ENCODE peak calls at places on chromosomes 2 and 18, in seven cellular contexts. J is Calu3, Q is fibroblast of lung, M is RWPE1, P is WERI-Rb-1, L is nephron progenitor cell, F is astrocyte. G is an unnamed sample.

GRCh38 chr2:69939722-69940121 is 21.7 kb downstream of the ASPRV1 start:
- DNase-seq in J (no peak), Q (no peak), M (no peak), P (no peak), L (no peak), F (no peak), G (no peak)

GRCh38 chr2:8148260-8148880 is 533.5 kb upstream of the ID2 start:
- DNase-seq in J (peak), Q (peak), M (no peak), P (no peak), L (no peak), F (peak), G (peak)

GRCh38 chr2:217086038-217086522 is 226.2 kb upstream of the TNP1 start:
- DNase-seq in J (no peak), Q (peak), M (no peak), P (no peak), L (no peak), F (peak), G (peak)

GRCh38 chr18:63677490-63678225 is 16.0 kb upstream of the SERPINB3 start:
- DNase-seq in J (no peak), Q (no peak), M (peak), P (no peak), L (no peak), F (no peak), G (no peak)

GRCh38 chr2:197145471-197146056 is 165.0 kb downstream of the ANKRD44 start:
- DNase-seq in J (no peak), Q (no peak), M (no peak), P (no peak), L (no peak), F (no peak), G (no peak)

GRCh38 chr2:96116424-96116878 is at the start of gene ADRA2B:
- DNase-seq in J (peak), Q (peak), M (peak), P (peak), L (peak), F (no peak), G (no peak)

GRCh38 chr2:178109813-178110212 is 2.4 kb upstream of the RBM45 start:
- DNase-seq in J (no peak), Q (peak), M (peak), P (no peak), L (no peak), F (peak), G (peak)

GRCh38 chr2:10570076-10570475 is 119.7 kb downstream of the NOL10 start:
- DNase-seq in J (no peak), Q (no peak), M (no peak), P (no peak), L (no peak), F (no peak), G (no peak)

GRCh38 chr18:25985999-25986398 is 104.4 kb downstream of the SS18 start:
- DNase-seq in J (no peak), Q (no peak), M (no peak), P (no peak), L (no peak), F (no peak), G (no peak)

GRCh38 chr2:157856157-157856455 is 20.0 kb downstream of the ACVR1 start:
- DNase-seq in J (no peak), Q (no peak), M (no peak), P (no peak), L (no peak), F (no peak), G (peak)

DNA sequence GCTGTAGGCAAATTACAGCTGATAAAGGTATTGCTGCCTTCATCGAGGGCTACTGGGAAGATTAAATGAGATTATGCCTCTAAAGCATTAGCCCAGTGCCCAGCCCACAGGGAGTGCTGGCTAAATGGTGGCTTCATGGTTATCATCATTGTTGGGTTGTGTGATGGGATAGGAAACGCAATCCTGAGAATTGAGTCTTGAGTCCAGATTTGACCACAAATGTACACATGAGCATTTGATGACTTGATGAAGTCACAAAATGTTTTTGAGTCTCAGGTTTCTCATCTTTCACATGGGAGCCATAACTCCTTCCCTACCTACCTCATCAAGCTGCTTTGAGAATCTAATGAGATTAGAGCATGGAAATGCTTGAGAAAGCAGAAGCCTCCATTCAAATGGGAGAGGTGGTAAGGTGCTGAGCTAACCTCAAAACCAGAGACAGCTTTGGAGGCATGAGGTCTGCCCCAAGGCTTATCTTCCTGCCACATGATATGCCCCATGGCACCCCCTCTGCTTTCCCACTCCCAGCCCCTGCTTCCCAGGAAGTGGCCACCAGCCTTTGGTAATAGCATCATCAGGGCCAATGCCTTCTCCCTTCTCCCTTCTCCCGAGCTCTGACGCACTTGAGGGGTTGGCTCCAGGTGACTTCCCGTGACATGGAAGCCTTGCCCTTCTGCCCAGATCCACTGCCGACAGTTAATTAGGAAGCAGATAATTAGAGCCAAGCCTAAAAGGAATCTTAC is 149.4 kb upstream of the EPAS1 start:
- DNase-seq in J (no peak), Q (no peak), M (no peak), P (no peak), L (no peak), F (no peak), G (no peak)
- TF ChIP-seq CTCF in J (no peak), Q (no peak), M (no peak), P (no peak), L (no peak), F (no peak), G (no peak)

DNA sequence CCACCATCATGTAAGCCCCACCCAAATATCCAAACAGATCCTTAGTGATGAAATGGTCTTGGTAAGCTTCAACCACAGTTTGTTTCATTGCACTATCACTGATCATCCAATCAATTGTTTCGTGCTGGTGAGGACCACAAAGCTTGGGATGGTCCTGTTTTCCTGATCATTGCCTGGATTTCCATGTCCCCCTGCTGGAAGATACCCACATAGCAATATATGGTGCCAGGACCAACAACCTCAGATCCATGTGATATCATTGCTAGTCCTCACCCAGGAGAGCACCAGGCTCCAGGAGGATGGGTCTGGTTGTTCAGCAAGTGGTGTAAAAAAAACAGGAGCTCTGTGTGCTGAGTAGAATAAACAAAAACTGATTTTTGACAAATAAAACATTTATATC is 206.5 kb upstream of the SH3BP4 start:
- DNase-seq in J (no peak), Q (no peak), M (no peak), P (peak), L (no peak), F (no peak), G (no peak)
- TF ChIP-seq CTCF in J (peak), Q (peak), M (no peak), P (peak), L (no peak), F (no peak), G (peak)

GRCh38 chr2:164840930-164841718 is 499 bp downstream of the COBLL1 start:
- DNase-seq in J (peak), Q (peak), M (peak), P (peak), L (peak), F (peak), G (peak)
- TF ChIP-seq CTCF in J (no peak), Q (no peak), M (no peak), P (peak), L (no peak), F (no peak), G (no peak)

DNA sequence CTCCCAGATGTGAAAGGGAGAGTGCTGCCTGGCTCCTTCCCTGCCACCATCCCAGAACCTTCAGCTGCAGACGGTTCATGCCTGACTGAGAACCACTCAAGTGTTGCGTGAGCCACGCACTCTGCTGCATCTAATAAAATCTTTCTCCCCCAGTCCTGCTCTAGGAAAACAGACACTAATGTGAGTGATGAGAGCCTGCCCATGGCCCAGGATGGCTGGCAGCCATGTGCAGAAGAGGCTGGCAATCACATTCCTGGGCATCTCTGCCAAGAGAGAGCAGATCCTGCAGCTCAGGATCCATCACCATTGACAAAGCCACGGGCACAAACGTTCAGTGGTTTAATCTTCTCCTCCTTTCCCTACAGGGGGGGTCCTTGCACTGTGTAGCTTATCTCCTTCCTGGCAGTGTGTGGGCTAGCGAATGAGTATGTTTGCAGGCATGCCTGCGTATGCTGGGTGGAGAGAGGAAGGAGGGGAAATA is 477.5 kb downstream of the SLC4A3 start:
- DNase-seq in J (peak), Q (peak), M (peak), P (peak), L (peak), F (peak), G (peak)
- TF ChIP-seq CTCF in J (no peak), Q (peak), M (no peak), P (peak), L (no peak), F (peak), G (peak)

GRCh38 chr2:104040739-104041138 is 813.2 kb upstream of the POU3F3 start:
- DNase-seq in J (no peak), Q (no peak), M (no peak), P (no peak), L (no peak), F (no peak), G (no peak)

GRCh38 chr2:104046466-104046865 is 807.4 kb upstream of the POU3F3 start:
- DNase-seq in J (no peak), Q (no peak), M (no peak), P (no peak), L (no peak), F (no peak), G (no peak)

GRCh38 chr2:104049433-104049832 is 804.5 kb upstream of the POU3F3 start:
- DNase-seq in J (no peak), Q (no peak), M (no peak), P (no peak), L (no peak), F (no peak), G (no peak)

DNA sequence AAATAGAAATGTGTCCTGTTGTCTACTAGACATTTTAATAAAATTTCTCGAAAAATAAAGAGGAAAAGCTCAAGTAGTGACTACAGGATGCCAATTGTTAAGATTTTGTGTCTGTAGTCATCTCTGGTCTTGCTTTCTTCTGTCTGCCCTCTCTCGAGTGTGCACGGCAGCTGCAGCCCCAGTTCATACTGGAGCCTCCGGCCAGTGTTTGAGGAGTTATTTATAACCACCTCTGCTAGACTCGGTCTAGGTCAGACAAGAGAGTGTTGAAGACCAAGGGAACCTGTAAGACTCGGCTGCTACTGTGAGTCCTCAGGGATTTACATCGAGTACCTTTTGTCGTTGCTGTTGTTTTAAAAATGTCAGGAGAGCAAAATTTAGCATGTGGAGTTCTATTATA is 810.1 kb upstream of the POU3F3 start:
- DNase-seq in J (no peak), Q (no peak), M (no peak), P (no peak), L (no peak), F (no peak), G (no peak)
- TF ChIP-seq CTCF in J (no peak), Q (no peak), M (no peak), P (no peak), L (no peak), F (no peak), G (no peak)

GRCh38 chr2:21395366-21395765 is 271.6 kb downstream of the TDRD15 start:
- DNase-seq in J (no peak), Q (no peak), M (no peak), P (peak), L (no peak), F (no peak), G (no peak)
- TF ChIP-seq CTCF in J (peak), Q (no peak), M (no peak), P (peak), L (peak), F (no peak), G (no peak)

GRCh38 chr2:219689676-219690628 is 62.5 kb downstream of the SLC4A3 start:
- DNase-seq in J (peak), Q (peak), M (peak), P (peak), L (peak), F (peak), G (peak)
- TF ChIP-seq CTCF in J (peak), Q (peak), M (peak), P (peak), L (peak), F (peak), G (peak)

GRCh38 chr18:36281941-36282340 is 15.6 kb upstream of the FHOD3 start:
- DNase-seq in J (no peak), Q (no peak), M (no peak), P (no peak), L (no peak), F (no peak), G (no peak)
- TF ChIP-seq CTCF in J (no peak), Q (no peak), M (no peak), P (no peak), L (no peak), F (no peak), G (no peak)

GRCh38 chr18:36408606-36409005 is 111.1 kb downstream of the FHOD3 start:
- DNase-seq in J (no peak), Q (no peak), M (no peak), P (no peak), L (no peak), F (no peak), G (no peak)

GRCh38 chr18:36410346-36410745 is 112.8 kb downstream of the FHOD3 start:
- DNase-seq in J (no peak), Q (no peak), M (no peak), P (no peak), L (no peak), F (no peak), G (no peak)

GRCh38 chr18:36409779-36410178 is 112.3 kb downstream of the FHOD3 start:
- DNase-seq in J (no peak), Q (no peak), M (no peak), P (no peak), L (no peak), F (no peak), G (no peak)

GRCh38 chr18:36412778-36413177 is 115.3 kb downstream of the FHOD3 start:
- DNase-seq in J (peak), Q (no peak), M (no peak), P (peak), L (no peak), F (no peak), G (peak)

DNA sequence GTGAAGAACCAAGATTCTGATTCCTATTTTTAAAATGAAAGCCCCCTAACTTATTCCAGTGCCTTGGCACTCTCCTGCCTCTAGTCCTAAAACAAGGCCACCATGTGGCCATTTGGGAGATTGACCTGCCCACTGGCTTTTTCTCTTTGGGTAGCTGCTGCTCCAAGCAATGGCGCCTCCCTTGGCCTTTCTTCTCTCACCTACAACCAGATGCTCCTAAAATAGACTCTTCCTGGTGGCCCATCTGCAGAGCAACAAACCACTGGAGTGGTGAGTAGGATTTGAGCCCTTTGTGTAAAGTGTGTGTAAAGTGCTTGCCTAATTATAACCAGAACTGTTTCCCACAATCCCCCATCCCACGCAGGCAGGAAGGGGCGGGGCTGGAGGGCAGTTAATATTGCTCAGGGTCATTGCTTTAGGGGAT is 114.2 kb downstream of the FHOD3 start:
- DNase-seq in J (peak), Q (no peak), M (no peak), P (peak), L (peak), F (no peak), G (peak)
- TF ChIP-seq CTCF in J (peak), Q (peak), M (no peak), P (peak), L (peak), F (peak), G (peak)

DNA sequence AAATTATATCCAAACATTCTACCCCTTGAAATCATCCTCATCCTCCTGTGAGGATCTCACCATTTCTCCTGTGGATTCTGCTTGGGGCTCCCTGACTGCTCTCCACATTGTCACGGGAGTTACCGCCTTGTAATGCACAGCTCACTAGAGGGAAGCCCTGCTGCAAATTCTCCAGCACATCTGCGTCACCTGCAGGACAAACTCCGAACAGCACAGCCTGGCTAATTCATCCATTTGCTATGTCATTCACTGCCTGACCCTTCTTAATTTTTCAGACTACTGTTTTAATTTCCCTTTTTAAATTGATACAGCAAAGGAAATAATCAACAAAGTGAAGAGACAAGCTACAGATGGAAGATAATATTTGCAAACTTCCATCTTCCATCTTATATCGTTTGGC is 627.4 kb downstream of the FBXO15 start:
- DNase-seq in J (no peak), Q (no peak), M (no peak), P (peak), L (peak), F (no peak), G (no peak)
- TF ChIP-seq CTCF in J (no peak), Q (no peak), M (no peak), P (peak), L (peak), F (no peak), G (peak)